ENCODE peak calls at places on chromosomes 1 and 21, in eight cellular contexts. I is neuronal stem cell; L is NCI-H2029; U is activated CD4-positive, alpha-beta memory T cell treated with anti-CD3 and anti-CD28 coated beads, Interleukin-2, amount 10 ng/mL, durations not matched to agents 7 days and 5 days; D is fibroblast of pulmonary artery; Y is CD8-positive, alpha-beta memory T cell; N is astrocyte of the spinal cord; X is GM23248. P is an unnamed sample.

GRCh38 chr21:46665566-46665965 is 30.1 kb downstream of the PRMT2 start:
- DNase-seq in X (no peak), L (no peak), Y (no peak), U (no peak), D (no peak), I (no peak), N (no peak), P (no peak)

GRCh38 chr1:206074839-206075238 is 21.9 kb downstream of the RHEX start:
- DNase-seq in L (no peak), D (no peak), U (no peak), N (no peak), Y (no peak), X (no peak), I (no peak), P (no peak)

GRCh38 chr1:184558691-184559090 is 171.9 kb downstream of the C1orf21 start:
- DNase-seq in D (no peak), L (no peak), N (no peak), I (no peak), Y (no peak), X (no peak), U (no peak), P (peak)

GRCh38 chr1:154316704-154317103 is 4.2 kb upstream of the AQP10 start:
- DNase-seq in L (no peak), N (no peak), Y (no peak), D (no peak), I (no peak), X (no peak), U (no peak), P (no peak)

GRCh38 chr1:199157494-199157893 is 518.7 kb downstream of the PTPRC start:
- DNase-seq in Y (no peak), N (peak), U (no peak), I (no peak), X (no peak), D (peak), L (no peak), P (no peak)

GRCh38 chr1:100671604-100672003 is 47.9 kb upstream of the VCAM1 start:
- DNase-seq in N (no peak), L (no peak), Y (no peak), D (peak), X (peak), I (no peak), U (no peak), P (no peak)

GRCh38 chr1:155093938-155094621 is 15.4 kb downstream of the EFNA3 start:
- DNase-seq in Y (no peak), D (peak), N (peak), U (no peak), L (no peak), X (peak), I (no peak), P (peak)

GRCh38 chr1:43152866-43153265 is 19.2 kb downstream of the EBNA1BP2 start:
- DNase-seq in U (no peak), X (no peak), Y (no peak), L (no peak), D (no peak), I (no peak), N (no peak), P (peak)

GRCh38 chr1:175599212-175599681 is 144.1 kb downstream of the TNR start:
- DNase-seq in L (no peak), U (no peak), I (peak), X (no peak), N (no peak), D (no peak), Y (no peak), P (no peak)

GRCh38 chr1:116989851-116990250 is 11.7 kb upstream of the CD101 start:
- DNase-seq in L (no peak), U (no peak), D (no peak), Y (no peak), N (no peak), X (no peak), I (no peak), P (no peak)

GRCh38 chr21:38637161-38637560 is 138.9 kb upstream of the ERG start:
- DNase-seq in I (no peak), U (no peak), Y (no peak), N (no peak), X (peak), L (no peak), D (no peak), P (peak)

GRCh38 chr1:98277111-98277510 is 356.3 kb upstream of the DPYD start:
- DNase-seq in N (peak), I (no peak), X (peak), U (no peak), L (no peak), D (peak), Y (no peak), P (peak)

GRCh38 chr1:113242481-113242880 is 147.8 kb upstream of the MAGI3 start:
- DNase-seq in D (no peak), I (no peak), X (no peak), Y (no peak), L (no peak), N (no peak), U (no peak), P (no peak)

GRCh38 chr1:20726107-20726911 is 6.2 kb downstream of the SH2D5 start:
- DNase-seq in Y (no peak), D (no peak), X (no peak), N (no peak), I (no peak), L (no peak), U (peak), P (no peak)

GRCh38 chr1:119779869-119780356 is 11.2 kb upstream of the HMGCS2 start:
- DNase-seq in L (peak), I (no peak), D (peak), X (peak), U (no peak), Y (no peak), N (no peak), P (no peak)

GRCh38 chr1:14517813-14518180 is 80.7 kb upstream of the KAZN start:
- DNase-seq in U (no peak), Y (no peak), D (no peak), L (peak), N (no peak), I (no peak), X (no peak), P (no peak)

GRCh38 chr1:199878818-199879217 is 148.7 kb upstream of the NR5A2 start:
- DNase-seq in U (no peak), D (no peak), I (no peak), L (no peak), N (no peak), Y (no peak), X (no peak), P (no peak)

GRCh38 chr1:168786476-168787330 is 57.7 kb upstream of the DPT start:
- DNase-seq in L (no peak), Y (no peak), U (no peak), I (no peak), X (no peak), D (no peak), N (peak), P (no peak)

GRCh38 chr1:212760126-212760823 is 31.3 kb downstream of the NSL1 start:
- DNase-seq in N (no peak), U (peak), I (no peak), Y (no peak), D (peak), L (no peak), X (peak), P (no peak)

GRCh38 chr1:182035097-182035770 is 26.3 kb downstream of the ZNF648 start:
- DNase-seq in U (no peak), N (no peak), D (no peak), Y (no peak), X (no peak), I (no peak), L (no peak), P (no peak)

GRCh38 chr1:205598841-205599666 is 32.8 kb downstream of the ELK4 start:
- DNase-seq in I (no peak), Y (no peak), U (no peak), N (peak), D (peak), X (no peak), L (no peak), P (no peak)

GRCh38 chr1:45612941-45613579 is 10.8 kb downstream of the CCDC17 start:
- DNase-seq in Y (no peak), U (no peak), X (no peak), I (no peak), N (no peak), D (no peak), L (no peak), P (peak)

GRCh38 chr1:174376030-174376429 is 71.7 kb upstream of the GPR52 start:
- DNase-seq in I (no peak), U (no peak), X (no peak), D (no peak), N (no peak), Y (no peak), L (no peak), P (no peak)

GRCh38 chr1:169070547-169070946 is 35.9 kb upstream of the ATP1B1 start:
- DNase-seq in D (no peak), L (no peak), I (no peak), U (no peak), N (no peak), Y (no peak), X (no peak), P (no peak)

GRCh38 chr21:45644041-45644906 is 749 bp downstream of the PCBP3 start:
- DNase-seq in U (peak), I (peak), X (peak), Y (no peak), D (peak), L (no peak), N (peak), P (no peak)

GRCh38 chr1:37633950-37634553 is 640 bp downstream of the RSPO1 start:
- DNase-seq in U (no peak), D (no peak), N (no peak), L (no peak), Y (no peak), I (no peak), X (no peak), P (no peak)

GRCh38 chr1:246703581-246703980 is 20.6 kb upstream of the SCCPDH start:
- DNase-seq in I (no peak), L (peak), D (no peak), X (peak), U (no peak), Y (no peak), N (no peak), P (no peak)

GRCh38 chr1:73635021-73635420 is 563.0 kb downstream of the LRRIQ3 start:
- DNase-seq in X (no peak), L (no peak), I (no peak), U (no peak), Y (no peak), N (no peak), D (no peak), P (peak)

GRCh38 chr1:77030401-77031100 is 163.3 kb downstream of the ST6GALNAC5 start:
- DNase-seq in X (no peak), L (no peak), Y (no peak), D (no peak), I (no peak), U (no peak), N (no peak), P (no peak)

GRCh38 chr1:228013322-228014234 is 6.8 kb downstream of the WNT3A start:
- DNase-seq in I (no peak), X (no peak), N (no peak), L (no peak), D (no peak), U (no peak), Y (no peak), P (peak)

GRCh38 chr1:93692983-93693591 is 11.4 kb upstream of the BCAR3 start:
- DNase-seq in I (no peak), L (no peak), U (peak), Y (no peak), X (peak), N (peak), D (peak), P (peak)

GRCh38 chr1:121522061-121522759 is 337.4 kb downstream of the SRGAP2C start:
- DNase-seq in Y (no peak), U (no peak), I (no peak), D (no peak), N (no peak), L (no peak), X (no peak), P (no peak)

GRCh38 chr1:47685763-47686066 is 247.9 kb downstream of the FOXD2 start:
- DNase-seq in X (no peak), U (no peak), I (no peak), L (no peak), N (no peak), D (no peak), Y (no peak), P (no peak)

GRCh38 chr1:29245261-29245660 is 8.9 kb downstream of the PTPRU start:
- DNase-seq in L (no peak), D (no peak), X (no peak), Y (no peak), U (no peak), I (no peak), N (no peak), P (no peak)

GRCh38 chr1:16226495-16227179 is 10.3 kb downstream of the CPLANE2 start:
- DNase-seq in D (peak), X (peak), N (no peak), I (no peak), U (no peak), Y (no peak), L (no peak), P (no peak)

GRCh38 chr1:59367269-59368006 is 70.5 kb downstream of the FGGY start:
- DNase-seq in D (peak), Y (no peak), N (peak), I (no peak), L (no peak), U (no peak), X (peak), P (peak)

GRCh38 chr1:11796036-11796828 is 9.5 kb downstream of the MTHFR start:
- DNase-seq in D (peak), I (no peak), X (no peak), Y (no peak), N (no peak), L (no peak), U (no peak), P (no peak)

GRCh38 chr1:218524526-218524925 is 179.4 kb downstream of the TGFB2 start:
- DNase-seq in L (peak), N (no peak), X (peak), U (no peak), I (no peak), D (no peak), Y (no peak), P (no peak)

GRCh38 chr1:77673716-77674355 is 8.6 kb downstream of the ZZZ3 start:
- DNase-seq in N (no peak), I (no peak), Y (no peak), X (peak), U (no peak), L (no peak), D (no peak), P (no peak)